ENCODE peak calls at places on chromosome 21, in five cellular contexts. T is brain microvascular endothelial cell, L is NCI-H524, U is GM12865, K is putamen. S is an unnamed sample.

GRCh38 chr21:19878133-19878532 is 1120.1 kb upstream of the NCAM2 start:
- DNase-seq in T (no peak), L (no peak), U (no peak), K (no peak), S (no peak)

GRCh38 chr21:36706951-36707762 is 8.2 kb downstream of the SIM2 start:
- DNase-seq in T (no peak), L (no peak), U (no peak), K (no peak), S (no peak)

GRCh38 chr21:37424987-37425386 is 58.4 kb downstream of the DYRK1A start:
- DNase-seq in T (no peak), L (no peak), U (no peak), K (no peak), S (no peak)

GRCh38 chr21:34510148-34511142 is 1.6 kb downstream of the KCNE1 start:
- DNase-seq in T (peak), L (peak), U (peak), K (peak), S (no peak)

GRCh38 chr21:43717967-43718871 is 710 bp upstream of the PDXK start:
- DNase-seq in T (no peak), L (no peak), U (no peak), K (no peak), S (no peak)

GRCh38 chr21:44907225-44907965 is 13.3 kb downstream of the ITGB2 start:
- DNase-seq in T (no peak), L (no peak), U (no peak), K (no peak), S (no peak)

GRCh38 chr21:44548922-44549321 is 2.4 kb downstream of the KRTAP10-2 start:
- DNase-seq in T (no peak), L (no peak), U (no peak), K (no peak), S (no peak)

GRCh38 chr21:42316891-42317290 is 1.7 kb upstream of the TFF3 start:
- DNase-seq in T (no peak), L (no peak), U (no peak), K (no peak), S (no peak)

GRCh38 chr21:22791986-22792560 is 1793.9 kb downstream of the NCAM2 start:
- DNase-seq in T (peak), L (peak), U (peak), K (peak), S (no peak)

GRCh38 chr21:36697473-36698159 is 1.3 kb upstream of the SIM2 start:
- DNase-seq in T (no peak), L (no peak), U (no peak), K (no peak), S (no peak)

GRCh38 chr21:34790341-34790740 is 121.5 kb downstream of the CLIC6 start:
- DNase-seq in T (no peak), L (no peak), U (no peak), K (no peak), S (no peak)

GRCh38 chr21:28252923-28253322 is 739.8 kb downstream of the LTN1 start:
- DNase-seq in T (no peak), L (no peak), U (no peak), K (no peak), S (no peak)

GRCh38 chr21:37204580-37204979 is 62.6 kb downstream of the VPS26C start:
- DNase-seq in T (no peak), L (no peak), U (no peak), K (no peak), S (no peak)

GRCh38 chr21:40830836-40831235 is 16.1 kb downstream of the DSCAM start:
- DNase-seq in T (no peak), L (no peak), U (no peak), K (no peak), S (no peak)

GRCh38 chr21:25708467-25709065 is 26.1 kb downstream of the ATP5PF start:
- DNase-seq in T (peak), L (peak), U (peak), K (peak), S (peak)

GRCh38 chr21:29513535-29513934 is 214.8 kb downstream of the BACH1 start:
- DNase-seq in T (no peak), L (no peak), U (no peak), K (no peak), S (no peak)

GRCh38 chr21:27818847-27819246 is 852.0 kb upstream of the ADAMTS5 start:
- DNase-seq in T (no peak), L (no peak), U (no peak), K (no peak), S (no peak)

GRCh38 chr21:26846036-26846931 is 1.1 kb upstream of the ADAMTS1 start:
- DNase-seq in T (peak), L (peak), U (no peak), K (peak), S (no peak)

GRCh38 chr21:37658994-37659458 is 257.2 kb downstream of the KCNJ6 start:
- DNase-seq in T (peak), L (no peak), U (no peak), K (no peak), S (no peak)

GRCh38 chr21:37642493-37642892 is 273.8 kb downstream of the KCNJ6 start:
- DNase-seq in T (no peak), L (peak), U (peak), K (no peak), S (no peak)

GRCh38 chr21:41568606-41569385 is 60.8 kb upstream of the TMPRSS2 start:
- DNase-seq in T (no peak), L (no peak), U (no peak), K (no peak), S (no peak)